ENCODE peak calls at places on chromosomes 16 and 17, in six cellular contexts. S is K562, V is A673, N is heart left ventricle, X is Peyer's patch, A is ascending aorta. I is an unnamed sample.

GRCh38 chr16:68901910-68902309 is 58.6 kb downstream of the TANGO6 start:
- DNase-seq in S (no peak), V (peak; percentile 46), N (no peak), X (no peak), A (no peak), I (no peak)

GRCh38 chr17:31339906-31340661 is 18.7 kb upstream of the EVI2A start:
- DNase-seq in S (peak; percentile 85), V (no peak), N (no peak), X (no peak), A (no peak), I (no peak)

GRCh38 chr17:59361916-59362810 is 30.7 kb downstream of the YPEL2 start:
- DNase-seq in S (no peak), V (peak; percentile 18), N (no peak), X (peak; percentile 49), A (no peak), I (no peak)

GRCh38 chr17:76834889-76835288 is 33.3 kb upstream of the MGAT5B start:
- DNase-seq in S (no peak), V (no peak), N (no peak), X (no peak), A (no peak), I (no peak)

GRCh38 chr16:17304124-17304813 is 166.5 kb downstream of the XYLT1 start:
- DNase-seq in S (no peak), V (no peak), N (no peak), X (no peak), A (no peak), I (no peak)

GRCh38 chr16:680967-681745 is 946 bp downstream of the STUB1 start:
- DNase-seq in S (peak; percentile 65), V (peak; percentile 52), N (no peak), X (no peak), A (no peak), I (peak; percentile 67)

GRCh38 chr17:52762147-52762793 is 603.8 kb upstream of the CA10 start:
- DNase-seq in S (no peak), V (no peak), N (peak; percentile 25), X (no peak), A (no peak), I (peak; percentile 34)

GRCh38 chr16:59748531-59748930 is 1014.4 kb upstream of the GOT2 start:
- DNase-seq in S (no peak), V (no peak), N (no peak), X (no peak), A (no peak), I (no peak)

GRCh38 chr17:27245230-27245696 is 48.7 kb upstream of the WSB1 start:
- DNase-seq in S (peak; percentile 89), V (peak; percentile 91), N (peak; percentile 83), X (peak; percentile 72), A (peak; percentile 79), I (peak; percentile 93)

GRCh38 chr17:54950116-54950515 is 18.3 kb downstream of the COX11 start:
- DNase-seq in S (no peak), V (no peak), N (no peak), X (no peak), A (no peak), I (no peak)

GRCh38 chr16:4093495-4094137 is 22.6 kb downstream of the ADCY9 start:
- DNase-seq in S (no peak), V (no peak), N (peak; percentile 44), X (peak; percentile 10), A (peak; percentile 43), I (peak; percentile 63)

GRCh38 chr17:15930426-15930825 is 14.5 kb upstream of the ADORA2B start:
- DNase-seq in S (no peak), V (no peak), N (no peak), X (no peak), A (no peak), I (no peak)

GRCh38 chr17:38604479-38605229 is 1.1 kb downstream of the SRCIN1 start:
- DNase-seq in S (peak; percentile 77), V (no peak), N (no peak), X (no peak), A (no peak), I (no peak)

GRCh38 chr16:77869997-77870813 is 81.8 kb downstream of the VAT1L start:
- DNase-seq in S (no peak), V (peak; percentile 29), N (no peak), X (no peak), A (no peak), I (no peak)

GRCh38 chr16:63169100-63169499 is 1132.9 kb upstream of the CDH8 start:
- DNase-seq in S (no peak), V (no peak), N (no peak), X (no peak), A (no peak), I (no peak)

GRCh38 chr16:89988951-89989350 is 30.3 kb downstream of the DBNDD1 start:
- DNase-seq in S (no peak), V (no peak), N (no peak), X (no peak), A (no peak), I (no peak)

GRCh38 chr16:26645629-26646028 is 421.1 kb upstream of the C16orf82 start:
- DNase-seq in S (peak; percentile 50), V (peak; percentile 73), N (no peak), X (no peak), A (no peak), I (no peak)

GRCh38 chr17:62178579-62178978 is 113.5 kb upstream of the MED13 start:
- DNase-seq in S (no peak), V (no peak), N (no peak), X (no peak), A (no peak), I (no peak)

GRCh38 chr16:49556252-49557069 is 182.9 kb downstream of the C16orf78 start:
- DNase-seq in S (peak; percentile 25), V (peak; percentile 66), N (no peak), X (no peak), A (no peak), I (no peak)

GRCh38 chr17:354651-355556 is 2.3 kb upstream of the RPH3AL start:
- DNase-seq in S (no peak), V (no peak), N (no peak), X (no peak), A (no peak), I (no peak)

GRCh38 chr16:30527635-30528178 is 1.3 kb upstream of the ZNF768 start:
- DNase-seq in S (no peak), V (no peak), N (no peak), X (peak; percentile 64), A (no peak), I (no peak)

GRCh38 chr17:31320791-31321190 is 631 bp downstream of the EVI2A start:
- DNase-seq in S (no peak), V (no peak), N (no peak), X (no peak), A (no peak), I (no peak)

DNA sequence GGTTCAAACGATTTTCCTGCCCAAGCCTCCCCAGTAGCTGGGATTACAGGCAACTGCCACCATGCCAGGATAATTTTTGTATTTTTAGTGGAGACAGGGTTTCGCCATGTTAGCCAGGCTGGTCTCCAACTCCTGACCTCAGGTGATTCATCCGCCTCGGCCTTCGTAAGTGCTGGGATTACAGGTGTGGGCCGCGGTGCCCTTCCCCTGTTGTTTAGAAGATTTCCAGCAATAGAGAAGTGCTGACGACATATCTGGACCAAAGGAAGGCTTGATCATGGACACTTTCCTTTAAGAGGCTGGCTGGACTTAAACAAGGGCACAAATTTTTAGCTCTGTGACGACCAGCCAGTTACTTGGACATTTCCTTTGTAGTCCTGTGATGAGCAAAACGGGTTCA is 1.3 kb upstream of the MT1M start:
- DNase-seq in S (no peak), V (no peak), N (no peak), X (no peak), A (no peak), I (no peak)
- H3K4me3 ChIP-seq in S (no peak overlapping the region), V (no peak overlapping the region), N (no peak overlapping the region), X (no peak overlapping the region), A (no peak overlapping the region), I (no peak overlapping the region)

DNA sequence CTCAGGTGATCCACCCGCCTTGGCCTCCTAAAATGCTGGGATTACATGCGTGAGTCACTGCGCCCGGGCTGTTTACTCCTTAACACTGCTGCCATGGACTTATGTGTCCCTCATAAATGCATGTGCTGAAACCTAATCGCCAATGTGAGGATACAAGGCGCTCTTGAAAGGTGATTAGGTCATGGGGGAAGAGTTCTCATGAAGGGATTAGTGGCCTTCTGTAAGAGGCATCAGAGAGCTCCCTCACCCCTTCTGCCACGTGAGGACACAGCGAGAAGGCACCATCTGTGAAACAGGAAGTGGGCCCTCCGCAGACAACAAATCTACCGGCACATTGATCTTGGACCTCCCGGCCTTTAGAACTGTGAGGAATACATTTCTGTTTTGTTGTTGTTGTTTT is 19.1 kb downstream of the ITPRIPL2 start:
- DNase-seq in S (no peak), V (no peak), N (no peak), X (no peak), A (no peak), I (no peak)
- H3K27ac ChIP-seq in S (no peak overlapping the region), V (peak overlapping the region; percentile 55), N (peak overlapping the region; percentile 82), X (peak overlapping the region; percentile 32), A (no peak overlapping the region), I (no peak overlapping the region)

GRCh38 chr17:4908301-4908700 is 5.4 kb upstream of the CHRNE start:
- DNase-seq in S (no peak), V (peak; percentile 47), N (no peak), X (no peak), A (no peak), I (peak; percentile 65)
- H3K4me3 ChIP-seq in S (no peak overlapping the region), V (no peak overlapping the region), N (no peak overlapping the region), X (no peak overlapping the region), A (no peak overlapping the region), I (no peak overlapping the region)

GRCh38 chr16:81602377-81602776 is 157.8 kb downstream of the CMIP start:
- DNase-seq in S (no peak), V (no peak), N (no peak), X (no peak), A (no peak), I (no peak)

GRCh38 chr16:81602792-81603191 is 158.2 kb downstream of the CMIP start:
- DNase-seq in S (no peak), V (no peak), N (no peak), X (no peak), A (no peak), I (no peak)

GRCh38 chr16:81601601-81602251 is 157.1 kb downstream of the CMIP start:
- DNase-seq in S (no peak), V (no peak), N (no peak), X (no peak), A (no peak), I (no peak)

GRCh38 chr16:81600275-81600674 is 155.7 kb downstream of the CMIP start:
- DNase-seq in S (no peak), V (peak; percentile 60), N (no peak), X (no peak), A (no peak), I (no peak)

DNA sequence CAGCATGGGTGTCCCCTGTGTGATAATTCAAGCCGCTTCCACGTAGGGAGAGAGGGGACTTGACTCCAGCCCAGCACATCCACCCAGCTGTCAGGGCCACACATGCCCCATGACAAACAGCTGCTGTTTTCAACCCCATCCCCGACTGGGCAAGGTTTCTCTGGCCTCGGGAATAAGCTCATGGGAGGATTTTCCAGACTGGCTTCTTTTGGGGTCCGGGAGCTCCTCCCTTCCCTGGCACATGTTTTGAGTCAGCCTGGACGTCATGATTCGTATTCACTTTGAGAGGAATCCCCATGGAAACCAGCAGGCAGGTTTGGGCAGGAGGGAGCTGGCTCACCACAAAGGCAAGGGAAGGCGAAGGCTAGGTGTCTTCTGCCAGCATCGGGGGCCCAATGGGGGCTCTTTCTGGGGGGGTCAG is 156.4 kb downstream of the CMIP start:
- DNase-seq in S (no peak), V (no peak), N (no peak), X (no peak), A (no peak), I (no peak)
- H3K27ac ChIP-seq in S (no peak overlapping the region), V (no peak overlapping the region), N (peak overlapping the region; percentile 2), X (peak overlapping the region; percentile 26), A (peak overlapping the region; percentile 35), I (no peak overlapping the region)

GRCh38 chr16:19118938-19119431 is 5.2 kb downstream of the ITPRIPL2 start:
- DNase-seq in S (peak; percentile 86), V (no peak), N (peak; percentile 54), X (peak; percentile 26), A (no peak), I (no peak)
- H3K4me3 ChIP-seq in S (peak overlapping the region; percentile 30), V (peak overlapping the region; percentile 22), N (peak overlapping the region; percentile 92), X (peak overlapping the region; percentile 24), A (peak overlapping the region; percentile 55), I (peak overlapping the region; percentile 36)

I was measured in right cardiac atrium.